ENCODE peak calls at places on chromosomes 1 and 21, in seven cellular contexts. Z is anterior cingulate cortex; O is OCI-M1; X is hepatocyte; H is HCEC 1CT; Q is stimulated activated naive B cell treated with anti-CD40 and anti-IgM and Interleukin-4, amounts not matched to agents 10 μg/mL and 1 μg/mL and 100 μg/mL, for 72 hours; T is stimulated activated CD8-positive, alpha-beta memory T cell treated with anti-CD3 and anti-CD28 coated beads, Interleukin-4, amount 100 ng/mL, for 1 hour. Y is an unnamed sample.

GRCh38 chr1:5860277-5860676 is 131.9 kb downstream of the NPHP4 start:
- DNase-seq in Z (no peak), O (no peak), X (no peak), H (no peak), Q (no peak), T (no peak), Y (no peak)

GRCh38 chr1:15764269-15764764 is 5.7 kb downstream of the FBLIM1 start:
- DNase-seq in Z (no peak), O (no peak), X (peak; percentile 61), H (no peak), Q (no peak), T (no peak), Y (no peak)

GRCh38 chr1:101203812-101204540 is 32.8 kb upstream of the S1PR1 start:
- DNase-seq in Z (no peak), O (no peak), X (no peak), H (peak; percentile 51), Q (no peak), T (no peak), Y (no peak)

GRCh38 chr21:32886339-32886738 is 114.8 kb upstream of the PAXBP1 start:
- DNase-seq in Z (no peak), O (peak; percentile 78), X (no peak), H (no peak), Q (no peak), T (no peak), Y (no peak)

GRCh38 chr21:44442266-44443125 is 12.8 kb upstream of the LRRC3 start:
- DNase-seq in Z (no peak), O (no peak), X (no peak), H (no peak), Q (no peak), T (no peak), Y (no peak)

GRCh38 chr21:28063241-28063640 is 929.4 kb downstream of the LTN1 start:
- DNase-seq in Z (no peak), O (no peak), X (no peak), H (no peak), Q (no peak), T (no peak), Y (no peak)

GRCh38 chr1:24897263-24898151 is 32.6 kb downstream of the RUNX3 start:
- DNase-seq in Z (no peak), O (no peak), X (no peak), H (no peak), Q (no peak), T (no peak), Y (no peak)

GRCh38 chr1:52476943-52477342 is 72.5 kb downstream of the PRPF38A start:
- DNase-seq in Z (no peak), O (no peak), X (no peak), H (no peak), Q (no peak), T (no peak), Y (no peak)

GRCh38 chr1:172647987-172648386 is 10.9 kb upstream of the FASLG start:
- DNase-seq in Z (no peak), O (no peak), X (no peak), H (no peak), Q (no peak), T (no peak), Y (no peak)

Y was measured in smooth muscle cell of the brain vasculature.